ENCODE peak calls at places on chromosomes 3 and 15, in four cellular contexts. G, I, E and K are unnamed samples.

GRCh38 chr3:50340404-50341329 is at the start of gene RASSF1:
- DNase-seq in G (peak), I (peak), E (peak), K (no peak)

GRCh38 chr15:88656760-88657221 is 18.0 kb downstream of the ISG20 start:
- DNase-seq in G (no peak), I (no peak), E (no peak), K (no peak)

GRCh38 chr3:147157629-147158028 is 248.7 kb downstream of the ZIC4 start:
- DNase-seq in G (no peak), I (no peak), E (no peak), K (no peak)

GRCh38 chr3:133548090-133548489 is 25.4 kb upstream of the CDV3 start:
- DNase-seq in G (no peak), I (no peak), E (no peak), K (no peak)

GRCh38 chr3:146895026-146895749 is 290.0 kb upstream of the PLSCR5 start:
- DNase-seq in G (no peak), I (no peak), E (no peak), K (no peak)

GRCh38 chr3:186849392-186849975 is 7.0 kb downstream of the ADIPOQ start:
- DNase-seq in G (no peak), I (no peak), E (no peak), K (no peak)

GRCh38 chr3:4271834-4272233 is 31.3 kb upstream of the SETMAR start:
- DNase-seq in G (no peak), I (no peak), E (no peak), K (no peak)

GRCh38 chr15:29021901-29022300 is 136.1 kb downstream of the APBA2 start:
- DNase-seq in G (no peak), I (no peak), E (no peak), K (no peak)